ENCODE peak calls at places on chromosomes 4 and X, in six cellular contexts. O is ascending aorta, F is body of pancreas, B is colonic mucosa, V is trophoblast cell, X is mucosa of descending colon. N is an unnamed sample.

GRCh38 chr4:4860381-4860802 is 927 bp downstream of the MSX1 start:
- DNase-seq in X (no peak), B (no peak), V (no peak), O (no peak), F (no peak), N (no peak)

GRCh38 chr4:14877246-14878220 is 124.7 kb upstream of the CPEB2 start:
- DNase-seq in X (no peak), B (no peak), F (no peak), V (no peak), O (no peak), N (no peak)

GRCh38 chrX:105331244-105331643 is 110.8 kb upstream of the TEX13A start:
- DNase-seq in X (no peak), B (no peak), F (no peak), V (no peak), O (no peak), N (no peak)

GRCh38 chr4:76779740-76780459 is 118.0 kb downstream of the SOWAHB start:
- DNase-seq in B (no peak), F (no peak), O (no peak), V (no peak), X (no peak), N (no peak)

GRCh38 chr4:113969935-113970334 is 9.5 kb downstream of the ARSJ start:
- DNase-seq in X (no peak), F (no peak), O (no peak), B (no peak), V (no peak), N (no peak)

GRCh38 chr4:54231419-54232150 is 2.5 kb downstream of the PDGFRA start:
- DNase-seq in F (peak; percentile 29), V (no peak), X (peak; percentile 57), O (peak; percentile 86), B (peak; percentile 42), N (no peak)

GRCh38 chr4:7434766-7435150 is at the start of gene PSAPL1:
- DNase-seq in B (peak; percentile 40), V (peak; percentile 32), F (no peak), O (no peak), X (peak; percentile 55), N (no peak)

GRCh38 chr4:30792616-30793015 is 72.4 kb downstream of the PCDH7 start:
- DNase-seq in F (no peak), V (no peak), O (no peak), B (no peak), X (no peak), N (no peak)

GRCh38 chr4:40865696-40866095 is 115.9 kb downstream of the NSUN7 start:
- DNase-seq in F (no peak), V (no peak), X (no peak), O (peak; percentile 8), B (no peak), N (no peak)

GRCh38 chr4:70704333-70705145 is 16.2 kb downstream of the UTP3 start:
- DNase-seq in B (peak; percentile 85), X (peak; percentile 90), O (peak; percentile 88), F (peak; percentile 89), V (peak; percentile 52), N (no peak)

GRCh38 chr4:155566241-155566823 is 100.3 kb upstream of the GUCY1A1 start:
- DNase-seq in B (no peak), V (no peak), X (no peak), O (no peak), F (no peak), N (no peak)

GRCh38 chrX:3651272-3651671 is 62.2 kb downstream of the PRKX start:
- DNase-seq in O (no peak), V (peak; percentile 2), F (no peak), B (no peak), X (no peak), N (no peak)

GRCh38 chrX:151745651-151746050 is 11.1 kb downstream of the CNGA2 start:
- DNase-seq in X (no peak), V (no peak), B (no peak), F (no peak), O (no peak), N (no peak)

GRCh38 chrX:9394212-9394611 is 70.6 kb upstream of the TBL1X start:
- DNase-seq in V (no peak), F (no peak), B (no peak), X (no peak), O (no peak), N (no peak)

GRCh38 chr4:166400270-166400894 is 527.3 kb downstream of the TLL1 start:
- DNase-seq in F (peak; percentile 9), V (no peak), X (no peak), B (no peak), O (no peak), N (no peak)

GRCh38 chrX:110055616-110056015 is 52.7 kb downstream of the TMEM164 start:
- DNase-seq in V (no peak), O (no peak), F (no peak), X (no peak), B (no peak), N (no peak)

GRCh38 chr4:133960975-133961374 is 240.6 kb downstream of the PABPC4L start:
- DNase-seq in B (no peak), F (no peak), O (no peak), V (no peak), X (no peak), N (no peak)

GRCh38 chrX:65587616-65588526 is 53.3 kb upstream of the LAS1L start:
- DNase-seq in B (peak; percentile 90), F (peak; percentile 57), X (peak; percentile 84), V (no peak), O (peak; percentile 86), N (peak; percentile 36)

GRCh38 chr4:124936427-124936826 is 223.9 kb upstream of the ANKRD50 start:
- DNase-seq in V (no peak), B (no peak), F (peak; percentile 86), O (peak; percentile 67), X (no peak), N (no peak)

GRCh38 chrX:13078739-13079444 is 34.5 kb upstream of the FAM9C start:
- DNase-seq in X (no peak), B (peak; percentile 54), V (no peak), O (peak; percentile 78), F (peak; percentile 64), N (no peak)

GRCh38 chr4:159382875-159383568 is 280.1 kb downstream of the RAPGEF2 start:
- DNase-seq in B (no peak), X (no peak), V (no peak), O (no peak), F (no peak), N (no peak)

GRCh38 chrX:110021180-110022022 is 18.5 kb downstream of the TMEM164 start:
- DNase-seq in V (no peak), X (no peak), B (no peak), F (no peak), O (no peak), N (no peak)

GRCh38 chr4:24211821-24212220 is 322.0 kb upstream of the PPARGC1A start:
- DNase-seq in O (no peak), V (no peak), F (no peak), B (no peak), X (no peak), N (no peak)

GRCh38 chrX:140157611-140158010 is 192.3 kb upstream of the CXorf66 start:
- DNase-seq in O (no peak), B (no peak), F (no peak), V (no peak), X (no peak), N (no peak)

GRCh38 chr4:54585321-54586000 is 72.3 kb upstream of the KIT start:
- DNase-seq in O (no peak), F (no peak), X (no peak), B (no peak), V (no peak), N (no peak)

GRCh38 chr4:77599378-77599777 is 6.2 kb upstream of the CXCL13 start:
- DNase-seq in F (peak; percentile 53), V (peak; percentile 21), B (peak; percentile 24), O (no peak), X (no peak), N (no peak)

GRCh38 chrX:100994352-100995281 is 25.1 kb downstream of the ARL13A start:
- DNase-seq in B (no peak), V (peak; percentile 38), X (no peak), F (no peak), O (no peak), N (no peak)

GRCh38 chrX:17496407-17496806 is 121.4 kb downstream of the NHS start:
- DNase-seq in V (no peak), X (no peak), B (no peak), O (no peak), F (peak; percentile 45), N (no peak)

GRCh38 chr4:86496094-86497060 is 97.7 kb upstream of the PTPN13 start:
- DNase-seq in X (no peak), B (peak; percentile 32), O (peak; percentile 67), V (peak; percentile 20), F (peak; percentile 57), N (no peak)

GRCh38 chr4:86497131-86497530 is 97.0 kb upstream of the PTPN13 start:
- DNase-seq in B (no peak), V (no peak), X (no peak), F (no peak), O (no peak), N (no peak)

GRCh38 chr4:86500527-86500926 is 93.6 kb upstream of the PTPN13 start:
- DNase-seq in V (no peak), X (no peak), F (no peak), B (no peak), O (no peak), N (no peak)

GRCh38 chr4:86497980-86498379 is 96.1 kb upstream of the PTPN13 start:
- DNase-seq in B (no peak), F (peak; percentile 11), O (no peak), X (no peak), V (no peak), N (no peak)

DNA sequence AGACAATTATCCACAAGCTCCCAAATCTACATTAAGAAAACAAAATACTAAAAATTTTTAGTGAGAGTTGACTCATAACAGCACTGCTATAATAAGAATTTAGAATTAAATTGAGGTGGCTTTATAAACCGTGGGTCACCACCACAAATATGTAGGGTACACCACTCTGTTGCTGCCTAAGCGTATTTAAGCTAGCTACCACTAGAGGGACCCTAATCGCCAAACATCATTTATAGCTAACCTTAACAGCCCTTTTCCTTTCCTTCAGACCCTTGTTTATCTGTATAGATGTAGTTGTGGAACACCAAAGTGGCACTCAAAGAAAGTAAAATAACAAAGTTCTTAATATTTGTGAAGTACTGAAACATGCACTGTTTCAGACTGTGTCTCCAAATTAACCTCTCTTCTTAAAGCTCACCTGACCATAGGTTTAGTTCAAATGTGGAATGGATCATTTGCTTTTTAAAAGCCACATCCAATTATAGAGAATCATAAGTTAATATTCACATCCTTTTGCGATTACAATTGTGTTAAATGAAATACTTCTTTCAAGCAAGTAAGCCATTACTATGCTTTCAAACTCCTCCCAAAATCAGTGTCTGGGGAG is 95.5 kb upstream of the PTPN13 start:
- DNase-seq in B (no peak), V (no peak), X (no peak), F (peak; percentile 10), O (no peak), N (no peak)
- H3K4me1 ChIP-seq in B (no peaks in the 10 kb centered on the region), V (no peaks in the 10 kb centered on the region), X (no peaks in the 10 kb centered on the region), F (peaks cover 15% of the 10 kb centered on the region), O (no peaks in the 10 kb centered on the region), N (no peaks in the 10 kb centered on the region)

GRCh38 chr4:742742-743311 is 37.2 kb downstream of the PCGF3 start:
- DNase-seq in X (peak; percentile 74), F (peak; percentile 53), V (peak; percentile 61), B (peak; percentile 77), O (no peak), N (no peak)
- H3K36me3 ChIP-seq in X (no peaks in the 10 kb centered on the region), F (peaks cover 5% of the 10 kb centered on the region), V (peaks cover 56% of the 10 kb centered on the region), B (no peaks in the 10 kb centered on the region), O (peaks cover 67% of the 10 kb centered on the region), N (peaks cover 27% of the 10 kb centered on the region)

GRCh38 chrX:2150722-2151121 is 350.1 kb downstream of the DHRSX start:
- DNase-seq in O (no peak), V (no peak), B (no peak), F (no peak), X (no peak), N (no peak)
- H3K9me3 ChIP-seq in O (peaks cover 42% of the 10 kb centered on the region), V (no peaks in the 10 kb centered on the region), B (no peaks in the 10 kb centered on the region), F (no peaks in the 10 kb centered on the region), X (peaks cover 23% of the 10 kb centered on the region), N (peaks cover 7% of the 10 kb centered on the region)

GRCh38 chr4:158157412-158157811 is 15.4 kb downstream of the GASK1B start:
- DNase-seq in F (no peak), B (no peak), O (no peak), X (no peak), V (no peak), N (no peak)
- H3K4me1 ChIP-seq in F (no peaks in the 10 kb centered on the region), B (no peaks in the 10 kb centered on the region), O (peaks cover 37% of the 10 kb centered on the region), X (peaks cover 9% of the 10 kb centered on the region), V (peaks cover under 1% of the 10 kb centered on the region), N (peaks cover 30% of the 10 kb centered on the region)